ENCODE peak calls at places on chromosomes 11 and 22, in ten cellular contexts. N is HepG2, V is testis, L is IMR-90, U is transverse colon, E is A549, X is tibial nerve, S is HCT116, J is right lobe of liver, H is esophagus squamous epithelium. R is an unnamed sample. For H3K4me1, the result is how much of the 10 kb centered on the place peaks cover.

GRCh38 chr11:119584193-119585037 is 144.6 kb downstream of the NECTIN1 start:
- DNase-seq in N (no peak), V (peak), L (peak), U (no peak), E (no peak), X (no peak), S (no peak), J (peak), H (no peak), R (no peak)

GRCh38 chr22:24035296-24035695 is 24.2 kb downstream of the CABIN1 start:
- DNase-seq in N (no peak), V (no peak), L (no peak), U (no peak), E (no peak), X (no peak), S (no peak), J (no peak), H (no peak), R (peak)

GRCh38 chr11:105466582-105467228 is 143.2 kb upstream of the GRIA4 start:
- DNase-seq in N (peak), V (no peak), L (peak), U (no peak), E (no peak), X (no peak), S (peak), J (no peak), H (no peak), R (no peak)

GRCh38 chr22:44023404-44024287 is 456 bp upstream of the PARVB start:
- DNase-seq in N (no peak), V (peak), L (peak), U (peak), E (peak), X (no peak), S (no peak), J (peak), H (no peak), R (peak)

GRCh38 chr11:26905368-26905767 is 88.5 kb upstream of the FIBIN start:
- DNase-seq in N (no peak), V (no peak), L (peak), U (no peak), E (no peak), X (no peak), S (no peak), J (no peak), H (no peak), R (no peak)

GRCh38 chr11:91947215-91947614 is 277.4 kb upstream of the FAT3 start:
- DNase-seq in N (no peak), V (peak), L (peak), U (no peak), E (no peak), X (peak), S (no peak), J (no peak), H (no peak), R (peak)

GRCh38 chr11:25900814-25901213 is 431.1 kb upstream of the ANO3 start:
- DNase-seq in N (no peak), V (no peak), L (no peak), U (no peak), E (no peak), X (no peak), S (no peak), J (no peak), H (no peak), R (no peak)

GRCh38 chr11:84261707-84262106 is 975.5 kb upstream of the CCDC90B start:
- DNase-seq in N (no peak), V (peak), L (no peak), U (no peak), E (no peak), X (no peak), S (no peak), J (peak), H (no peak), R (no peak)

GRCh38 chr11:80155412-80156017 is 714.7 kb upstream of the TENM4 start:
- DNase-seq in N (peak), V (no peak), L (peak), U (no peak), E (peak), X (no peak), S (no peak), J (no peak), H (no peak), R (no peak)

GRCh38 chr22:44179196-44179988 is 1.3 kb upstream of the PARVG start:
- DNase-seq in N (no peak), V (no peak), L (no peak), U (no peak), E (no peak), X (no peak), S (no peak), J (no peak), H (no peak), R (no peak)

GRCh38 chr11:55942785-55943392 is 6.7 kb upstream of the OR5I1 start:
- DNase-seq in N (peak), V (no peak), L (peak), U (no peak), E (peak), X (peak), S (peak), J (no peak), H (no peak), R (no peak)

GRCh38 chr22:42582987-42583386 is 29.2 kb downstream of the SERHL2 start:
- DNase-seq in N (no peak), V (no peak), L (no peak), U (no peak), E (no peak), X (no peak), S (no peak), J (no peak), H (no peak), R (no peak)

GRCh38 chr11:113475160-113475761 is at the start of gene DRD2:
- DNase-seq in N (no peak), V (no peak), L (no peak), U (no peak), E (no peak), X (no peak), S (no peak), J (no peak), H (no peak), R (no peak)

GRCh38 chr22:41410311-41410751 is 28.6 kb downstream of the TEF start:
- DNase-seq in N (no peak), V (no peak), L (no peak), U (no peak), E (no peak), X (no peak), S (no peak), J (no peak), H (no peak), R (peak)

GRCh38 chr11:61756147-61756451 is 3.7 kb downstream of the MYRF start:
- DNase-seq in N (no peak), V (no peak), L (no peak), U (no peak), E (no peak), X (no peak), S (no peak), J (no peak), H (no peak), R (no peak)
- TF ChIP-seq POLR2A in N (no peak), V (no peak), L (no peak), U (no peak), E (no peak), X (no peak), S (no peak), J (no peak), H (no peak), R (no peak)

DNA sequence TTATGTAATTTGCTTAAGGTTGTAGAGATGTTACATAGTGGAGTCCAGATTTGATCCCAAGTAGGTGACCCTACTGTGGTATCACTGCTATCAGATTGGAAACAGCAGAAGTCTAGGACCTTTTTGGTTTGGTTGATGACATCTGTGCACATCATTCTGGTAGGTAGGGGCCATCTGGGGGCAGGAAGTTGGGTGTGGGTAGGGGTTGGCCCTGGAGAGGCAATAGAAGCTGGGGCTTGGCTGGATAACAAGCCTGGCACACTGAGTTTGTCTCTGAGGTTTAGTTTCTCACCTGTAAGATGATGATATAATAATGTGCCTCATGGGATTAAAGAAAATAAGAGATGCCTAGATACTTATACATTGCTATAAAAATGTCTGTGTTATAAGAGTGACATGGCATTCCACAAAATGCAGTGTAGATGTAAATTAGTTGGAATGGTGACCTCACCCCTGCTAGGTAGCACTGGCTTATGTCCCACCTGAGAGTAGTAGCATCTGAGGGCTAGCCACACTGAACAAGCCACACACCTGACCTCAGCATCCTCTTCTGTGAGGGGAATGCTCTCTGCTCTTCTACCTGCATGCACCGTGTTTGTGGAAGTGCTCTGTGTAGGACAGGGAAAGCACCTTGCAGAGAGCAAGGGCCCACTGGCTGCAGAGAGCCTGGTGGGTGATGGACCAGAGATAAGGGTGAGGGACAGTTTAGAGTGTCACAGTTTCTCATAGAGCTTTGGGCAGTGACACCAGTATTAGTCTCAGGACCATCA is 36.9 kb downstream of the PTPRJ start:
- DNase-seq in N (no peak), V (no peak), L (no peak), U (no peak), E (no peak), X (no peak), S (no peak), J (no peak), H (no peak), R (no peak)
- H3K4me1 ChIP-seq in N (under half), V (under half), L (under half), U (under half), E (half or more), X (half or more), S (under half), J (under half), H (under half), R (under half)

GRCh38 chr11:64015935-64016468 is 19.7 kb upstream of the FLRT1 start:
- DNase-seq in N (no peak), V (no peak), L (no peak), U (no peak), E (no peak), X (no peak), S (no peak), J (no peak), H (no peak), R (no peak)
- TF ChIP-seq POLR2A in N (no peak), V (no peak), L (no peak), U (no peak), E (no peak), X (no peak), S (no peak), J (no peak), H (no peak), R (no peak)

GRCh38 chr11:118045191-118045590 is 31.7 kb upstream of the TMPRSS4 start:
- DNase-seq in N (no peak), V (no peak), L (no peak), U (no peak), E (no peak), X (no peak), S (no peak), J (no peak), H (no peak), R (no peak)
- H3K4me1 ChIP-seq in N (under half), V (under half), L (under half), U (under half), E (under half), X (under half), S (under half), J (under half), H (under half), R (under half)

R was measured in heart left ventricle.